ENCODE peak calls at places on chromosomes 3 and 15, in ten cellular contexts. I is GM04504; C is astrocyte of the spinal cord; F is tibial artery; T is tibial nerve; S is Calu3; B is CD4-positive, alpha-beta memory T cell; E is cardiac fibroblast; N is H54; U is AML-193. J is an unnamed sample.

GRCh38 chr3:123143669-123144411 is 57.9 kb upstream of the SEC22A start:
- DNase-seq in I (no peak), C (peak), F (no peak), T (no peak), S (no peak), B (no peak), E (peak), N (peak), U (no peak), J (no peak)

GRCh38 chr15:96234109-96234892 is 96.2 kb upstream of the NR2F2 start:
- DNase-seq in I (peak), C (no peak), F (no peak), T (no peak), S (peak), B (no peak), E (peak), N (peak), U (no peak), J (no peak)

GRCh38 chr3:188047536-188047935 is 106.4 kb upstream of the LPP start:
- DNase-seq in I (no peak), C (no peak), F (no peak), T (no peak), S (no peak), B (no peak), E (no peak), N (no peak), U (no peak), J (no peak)

GRCh38 chr15:98599911-98600685 is 48.2 kb upstream of the IGF1R start:
- DNase-seq in I (peak), C (peak), F (no peak), T (peak), S (peak), B (peak), E (peak), N (no peak), U (peak), J (no peak)

GRCh38 chr15:73318463-73319351 is 50.1 kb downstream of the HCN4 start:
- DNase-seq in I (no peak), C (no peak), F (peak), T (no peak), S (no peak), B (no peak), E (no peak), N (no peak), U (no peak), J (no peak)

GRCh38 chr15:46556559-46556958 is 921.7 kb downstream of the SQOR start:
- DNase-seq in I (no peak), C (no peak), F (no peak), T (no peak), S (no peak), B (no peak), E (no peak), N (no peak), U (no peak), J (no peak)

GRCh38 chr15:57159767-57160166 is 216.5 kb upstream of the CGNL1 start:
- DNase-seq in I (no peak), C (no peak), F (no peak), T (no peak), S (no peak), B (no peak), E (no peak), N (no peak), U (no peak), J (no peak)

GRCh38 chr3:48367201-48367600 is 4.8 kb upstream of the FBXW12 start:
- DNase-seq in I (no peak), C (no peak), F (no peak), T (no peak), S (peak), B (no peak), E (no peak), N (no peak), U (no peak), J (no peak)

GRCh38 chr15:68586274-68586961 is 7.6 kb downstream of the CORO2B start:
- DNase-seq in I (peak), C (peak), F (peak), T (no peak), S (peak), B (no peak), E (peak), N (peak), U (no peak), J (no peak)

GRCh38 chr15:50321680-50322079 is 33.3 kb downstream of the GABPB1 start:
- DNase-seq in I (no peak), C (no peak), F (no peak), T (no peak), S (no peak), B (no peak), E (no peak), N (no peak), U (no peak), J (no peak)

GRCh38 chr3:113148307-113148703 is 63.1 kb upstream of the BOC start:
- DNase-seq in I (no peak), C (no peak), F (no peak), T (no peak), S (peak), B (no peak), E (no peak), N (no peak), U (no peak), J (no peak)

GRCh38 chr3:59069838-59070237 is 20.0 kb upstream of the CFAP20DC start:
- DNase-seq in I (no peak), C (no peak), F (no peak), T (no peak), S (no peak), B (no peak), E (no peak), N (no peak), U (no peak), J (no peak)

GRCh38 chr3:38157562-38157961 is 7.8 kb upstream of the OXSR1 start:
- DNase-seq in I (no peak), C (no peak), F (no peak), T (no peak), S (peak), B (no peak), E (peak), N (no peak), U (no peak), J (no peak)

GRCh38 chr3:31968927-31969418 is 12.1 kb downstream of the OSBPL10 start:
- DNase-seq in I (peak), C (peak), F (no peak), T (peak), S (peak), B (no peak), E (peak), N (peak), U (no peak), J (no peak)

GRCh38 chr15:78265752-78266224 is 1.4 kb downstream of the DNAJA4 start:
- DNase-seq in I (no peak), C (peak), F (no peak), T (no peak), S (no peak), B (no peak), E (peak), N (peak), U (no peak), J (no peak)

GRCh38 chr15:31031471-31032064 is 40.1 kb upstream of the MTMR10 start:
- DNase-seq in I (no peak), C (peak), F (no peak), T (no peak), S (no peak), B (no peak), E (peak), N (peak), U (no peak), J (no peak)

GRCh38 chr15:91885714-91886265 is 32.3 kb downstream of the SLCO3A1 start:
- DNase-seq in I (no peak), C (no peak), F (no peak), T (no peak), S (peak), B (no peak), E (no peak), N (no peak), U (no peak), J (no peak)